ENCODE peak calls at places on chromosome 11, in four cellular contexts. I, W, F and Q are unnamed samples.

GRCh38 chr11:116053538-116053919 is 549.3 kb upstream of the CADM1 start:
- DNase-seq in I (no peak), W (no peak), F (no peak), Q (no peak)

GRCh38 chr11:62104816-62105610 is 18.8 kb upstream of the INCENP start:
- DNase-seq in I (no peak), W (no peak), F (peak), Q (no peak)

GRCh38 chr11:128187829-128188228 is 399.5 kb downstream of the ETS1 start:
- DNase-seq in I (no peak), W (no peak), F (no peak), Q (no peak)

GRCh38 chr11:10480026-10480425 is 25.0 kb downstream of the AMPD3 start:
- DNase-seq in I (no peak), W (no peak), F (no peak), Q (no peak)

GRCh38 chr11:2698386-2699184 is 1.2 kb downstream of the KCNQ1OT1 start:
- DNase-seq in I (no peak), W (no peak), F (peak), Q (no peak)

GRCh38 chr11:126917531-126918204 is 82.9 kb downstream of the KIRREL3 start:
- DNase-seq in I (no peak), W (peak), F (peak), Q (no peak)

GRCh38 chr11:102436546-102436945 is 16.0 kb downstream of the TMEM123 start:
- DNase-seq in I (no peak), W (no peak), F (peak), Q (no peak)

GRCh38 chr11:10866893-10867331 is 9.1 kb upstream of the ZBED5 start:
- DNase-seq in I (no peak), W (no peak), F (peak), Q (no peak)